ENCODE peak calls at places on chromosome 3, in nine cellular contexts. K, R, Y, D, B, E, F, X and L are unnamed samples. For H3K4me1, the result is how much of the 10 kb centered on the place peaks cover.

GRCh38 chr3:79729096-79729495 is 38.7 kb downstream of the ROBO1 start:
- DNase-seq in K (no peak), R (no peak), Y (no peak), D (no peak), B (no peak), E (no peak), F (no peak), X (no peak), L (peak)

GRCh38 chr3:153246805-153247204 is 84.8 kb downstream of the RAP2B start:
- DNase-seq in K (peak), R (no peak), Y (no peak), D (no peak), B (no peak), E (no peak), F (no peak), X (no peak), L (no peak)

GRCh38 chr3:194023501-194024280 is 112.3 kb upstream of the HES1 start:
- DNase-seq in K (no peak), R (no peak), Y (no peak), D (no peak), B (no peak), E (no peak), F (no peak), X (no peak), L (peak)

GRCh38 chr3:142794510-142794909 is 70.7 kb downstream of the TRPC1 start:
- DNase-seq in K (no peak), R (no peak), Y (no peak), D (no peak), B (no peak), E (no peak), F (no peak), X (no peak), L (no peak)

GRCh38 chr3:42702982-42703694 is 540 bp upstream of the HHATL start:
- DNase-seq in K (no peak), R (no peak), Y (no peak), D (no peak), B (no peak), E (no peak), F (no peak), X (no peak), L (no peak)

GRCh38 chr3:76307556-76307955 is 522.2 kb upstream of the ZNF717 start:
- DNase-seq in K (peak), R (no peak), Y (no peak), D (no peak), B (no peak), E (no peak), F (no peak), X (no peak), L (no peak)

GRCh38 chr3:30475038-30475808 is 131.2 kb upstream of the TGFBR2 start:
- DNase-seq in K (no peak), R (no peak), Y (no peak), D (no peak), B (no peak), E (no peak), F (no peak), X (no peak), L (no peak)

GRCh38 chr3:119955972-119956371 is 138.3 kb downstream of the GSK3B start:
- DNase-seq in K (no peak), R (no peak), Y (no peak), D (no peak), B (no peak), E (no peak), F (no peak), X (no peak), L (no peak)

GRCh38 chr3:16504242-16504641 is 9.3 kb downstream of the RFTN1 start:
- DNase-seq in K (peak), R (no peak), Y (no peak), D (no peak), B (no peak), E (no peak), F (no peak), X (no peak), L (no peak)

GRCh38 chr3:182911782-182912111 is 68.6 kb downstream of the DCUN1D1 start:
- DNase-seq in K (no peak), R (no peak), Y (no peak), D (no peak), B (no peak), E (no peak), F (no peak), X (no peak), L (no peak)

GRCh38 chr3:127107002-127107401 is 85.9 kb upstream of the PRR23E start:
- DNase-seq in K (no peak), R (no peak), Y (no peak), D (no peak), B (no peak), E (no peak), F (no peak), X (no peak), L (no peak)

GRCh38 chr3:119235151-119235550 is 5.5 kb downstream of the B4GALT4 start:
- DNase-seq in K (peak), R (no peak), Y (no peak), D (no peak), B (no peak), E (no peak), F (no peak), X (no peak), L (no peak)

GRCh38 chr3:59101091-59101738 is 51.4 kb upstream of the CFAP20DC start:
- DNase-seq in K (no peak), R (no peak), Y (no peak), D (no peak), B (no peak), E (no peak), F (no peak), X (no peak), L (no peak)

DNA sequence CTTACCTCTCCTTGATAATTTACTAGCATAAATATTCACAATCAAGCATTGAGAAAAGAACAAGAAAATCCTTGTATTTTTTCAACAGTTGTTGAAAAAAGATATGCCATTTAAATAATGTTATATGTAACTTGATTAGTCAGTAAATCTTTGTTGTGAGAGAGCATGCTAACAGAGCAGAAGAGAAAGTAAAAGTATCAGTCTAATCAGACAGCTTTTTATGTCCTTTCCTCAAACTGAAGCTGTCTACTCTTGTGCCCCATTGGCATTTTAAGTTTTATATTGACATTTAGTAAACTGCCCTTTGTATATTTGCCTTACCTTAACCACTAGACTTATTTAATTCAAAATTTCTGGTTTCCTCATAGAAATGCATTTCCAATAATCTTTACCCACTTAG is 668.7 kb downstream of the OTOL1 start:
- DNase-seq in K (peak), R (no peak), Y (no peak), D (no peak), B (no peak), E (no peak), F (no peak), X (no peak), L (no peak)
- H3K4me3 ChIP-seq in K (no peak), R (no peak), Y (no peak), D (no peak), B (no peak), E (no peak), F (no peak), X (no peak), L (no peak)

DNA sequence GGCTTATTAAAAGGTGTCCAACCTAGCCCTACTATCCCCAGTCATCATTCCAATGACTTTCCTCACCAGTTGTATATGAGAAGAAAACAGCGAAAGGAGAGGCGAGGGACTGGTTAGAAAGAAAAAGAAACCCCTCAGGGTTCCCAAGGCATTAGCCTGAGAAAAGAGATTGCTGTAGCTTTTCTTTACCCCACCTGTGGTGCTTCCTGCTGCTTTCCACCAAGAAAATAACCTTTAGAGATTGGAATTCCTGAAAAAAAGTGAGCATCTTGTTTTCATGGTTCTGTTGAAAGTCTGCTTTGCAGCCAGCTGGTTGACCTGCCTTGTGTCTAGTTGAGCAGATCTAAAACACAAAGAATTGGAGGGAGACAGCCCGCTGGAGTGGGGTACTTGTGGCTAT is 196.4 kb downstream of the CADPS start:
- DNase-seq in K (no peak), R (no peak), Y (no peak), D (no peak), B (no peak), E (no peak), F (no peak), X (no peak), L (no peak)
- H3K4me1 ChIP-seq in K (under half), R (under half), Y (under half), D (under half), B (under half), E (under half), F (under half), X (under half), L (under half)

DNA sequence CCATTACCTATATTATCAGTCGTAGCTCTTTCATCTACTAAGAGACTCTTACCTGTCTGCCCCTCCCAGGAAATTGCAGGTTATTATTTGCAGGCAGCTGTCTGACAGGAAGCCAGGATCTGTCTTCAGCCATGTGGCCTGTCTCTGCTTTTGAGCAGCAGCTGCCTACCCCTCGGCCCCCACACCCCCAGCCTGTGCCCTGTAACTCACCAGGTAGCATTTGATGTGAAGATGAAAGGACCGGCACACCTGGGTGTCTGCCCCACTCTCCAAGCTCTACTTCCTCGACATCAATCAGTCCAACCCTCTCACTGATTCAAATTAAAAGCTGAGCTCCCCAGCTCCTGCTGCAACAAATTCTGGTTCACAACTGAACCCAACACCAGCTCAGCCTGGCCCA is 197.2 kb upstream of the CTNNB1 start:
- DNase-seq in K (no peak), R (no peak), Y (no peak), D (no peak), B (no peak), E (no peak), F (no peak), X (no peak), L (no peak)
- TF ChIP-seq CTCF in K (no peak), R (no peak), Y (no peak), D (no peak), B (no peak), E (no peak), F (no peak), X (no peak), L (no peak)

DNA sequence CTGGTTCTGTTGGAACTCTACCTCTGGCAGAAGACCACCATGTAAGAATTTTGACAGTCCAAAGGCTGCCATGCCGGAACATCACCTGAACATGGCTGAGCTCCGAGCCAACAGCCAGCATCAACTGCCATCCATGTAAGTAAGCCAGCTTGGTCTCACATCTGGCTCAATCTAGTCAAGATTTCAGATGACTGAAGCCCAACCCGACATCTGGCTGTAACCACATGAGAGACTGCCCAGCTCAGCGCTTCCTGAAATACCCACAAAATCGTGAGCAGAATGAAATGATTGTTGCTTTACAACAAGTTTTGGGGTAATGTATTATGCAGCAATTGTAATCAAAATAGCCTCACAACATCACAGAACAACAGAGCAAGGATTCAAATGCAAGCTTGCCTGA is 32.9 kb downstream of the GHSR start:
- DNase-seq in K (no peak), R (no peak), Y (no peak), D (no peak), B (no peak), E (no peak), F (no peak), X (no peak), L (no peak)
- H3K4me3 ChIP-seq in K (no peak), R (no peak), Y (no peak), D (no peak), B (no peak), E (no peak), F (no peak), X (no peak), L (no peak)

DNA sequence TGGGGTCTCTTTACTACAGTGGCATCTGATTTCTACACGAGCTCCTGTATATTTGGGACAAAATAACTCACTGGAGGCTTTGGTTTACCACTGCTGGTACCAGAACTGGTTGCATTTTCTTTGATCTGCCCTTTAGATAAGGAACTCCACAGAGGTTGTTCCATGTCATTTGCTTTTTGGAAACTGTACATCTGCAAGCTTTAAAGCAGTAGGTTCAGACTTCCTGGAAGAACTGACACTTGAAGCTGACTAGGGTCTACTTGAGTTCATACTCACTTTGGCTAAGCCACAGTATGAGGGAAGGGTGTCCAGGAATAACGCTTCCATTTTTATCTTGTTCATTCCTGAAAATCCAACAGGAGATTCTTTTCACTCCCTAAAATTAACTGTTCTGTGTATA is 86.4 kb downstream of the WWTR1 start:
- DNase-seq in K (no peak), R (no peak), Y (no peak), D (no peak), B (no peak), E (no peak), F (no peak), X (no peak), L (no peak)
- H3K4me1 ChIP-seq in K (under half), R (half or more), Y (half or more), D (under half), B (under half), E (under half), F (half or more), X (under half), L (under half)

GRCh38 chr3:13686332-13686731 is 137.4 kb downstream of the FBLN2 start:
- DNase-seq in K (no peak), R (no peak), Y (no peak), D (no peak), B (no peak), E (no peak), F (no peak), X (no peak), L (no peak)
- TF ChIP-seq CTCF in K (no peak), R (peak), Y (no peak), D (no peak), B (no peak), E (no peak), F (no peak), X (no peak), L (no peak)

GRCh38 chr3:54345976-54346375 is 223.6 kb downstream of the CACNA2D3 start:
- DNase-seq in K (no peak), R (no peak), Y (no peak), D (no peak), B (no peak), E (no peak), F (no peak), X (no peak), L (no peak)
- H3K4me3 ChIP-seq in K (no peak), R (no peak), Y (no peak), D (no peak), B (no peak), E (no peak), F (no peak), X (no peak), L (no peak)